ENCODE peak calls at places on chromosomes 7 and 10, in nine cellular contexts. Z is H1; V is CD4-positive, CD25-positive, alpha-beta regulatory T cell; E is heart left ventricle; Y is kidney; C is Peyer's patch; I is tibial nerve; R is neuronal stem cell; N is lung. M is an unnamed sample.

GRCh38 chr7:43791665-43792064 is 33.2 kb downstream of the BLVRA start:
- DNase-seq in Z (no peak), V (no peak), E (no peak), Y (no peak), C (no peak), I (no peak), R (no peak), N (no peak), M (no peak)

GRCh38 chr10:80425901-80426300 is 17.6 kb downstream of the PRXL2A start:
- DNase-seq in Z (no peak), V (no peak), E (no peak), Y (no peak), C (no peak), I (no peak), R (no peak), N (no peak), M (no peak)

GRCh38 chr10:43922335-43923280 is 273.9 kb upstream of the ZNF32 start:
- DNase-seq in Z (no peak), V (no peak), E (no peak), Y (no peak), C (no peak), I (no peak), R (no peak), N (peak; percentile 14), M (no peak)

GRCh38 chr7:5420841-5421625 is 2.6 kb downstream of the TNRC18 start:
- DNase-seq in Z (no peak), V (no peak), E (peak; percentile 36), Y (peak; percentile 71), C (peak; percentile 54), I (no peak), R (no peak), N (peak; percentile 33), M (no peak)

GRCh38 chr7:63867127-63867526 is 131.5 kb upstream of the ZNF722 start:
- DNase-seq in Z (no peak), V (no peak), E (no peak), Y (no peak), C (no peak), I (no peak), R (no peak), N (no peak), M (no peak)

GRCh38 chr10:119654540-119654939 is 3.4 kb downstream of the BAG3 start:
- DNase-seq in Z (no peak), V (no peak), E (peak; percentile 66), Y (peak; percentile 81), C (no peak), I (no peak), R (no peak), N (peak; percentile 79), M (no peak)

GRCh38 chr7:75776295-75776971 is 4.4 kb upstream of the CCL26 start:
- DNase-seq in Z (no peak), V (no peak), E (no peak), Y (no peak), C (no peak), I (no peak), R (no peak), N (no peak), M (no peak)

GRCh38 chr10:22977751-22978150 is 49.9 kb downstream of the ARMC3 start:
- DNase-seq in Z (no peak), V (no peak), E (no peak), Y (no peak), C (no peak), I (no peak), R (no peak), N (no peak), M (no peak)

GRCh38 chr7:101129603-101130117 is 2.8 kb downstream of the SERPINE1 start:
- DNase-seq in Z (no peak), V (no peak), E (no peak), Y (no peak), C (no peak), I (no peak), R (no peak), N (no peak), M (no peak)

GRCh38 chr7:101128040-101128834 is 1.3 kb downstream of the SERPINE1 start:
- DNase-seq in Z (no peak), V (no peak), E (no peak), Y (no peak), C (no peak), I (no peak), R (no peak), N (no peak), M (no peak)

GRCh38 chr7:101126651-101127459 is at the start of gene SERPINE1:
- DNase-seq in Z (no peak), V (no peak), E (peak; percentile 96), Y (peak; percentile 97), C (peak; percentile 86), I (peak; percentile 80), R (no peak), N (peak; percentile 80), M (peak; percentile 16)

GRCh38 chr7:101125989-101126650 is 784 bp upstream of the SERPINE1 start:
- DNase-seq in Z (no peak), V (no peak), E (peak; percentile 88), Y (peak; percentile 90), C (peak; percentile 70), I (peak; percentile 47), R (no peak), N (peak; percentile 44), M (no peak)

DNA sequence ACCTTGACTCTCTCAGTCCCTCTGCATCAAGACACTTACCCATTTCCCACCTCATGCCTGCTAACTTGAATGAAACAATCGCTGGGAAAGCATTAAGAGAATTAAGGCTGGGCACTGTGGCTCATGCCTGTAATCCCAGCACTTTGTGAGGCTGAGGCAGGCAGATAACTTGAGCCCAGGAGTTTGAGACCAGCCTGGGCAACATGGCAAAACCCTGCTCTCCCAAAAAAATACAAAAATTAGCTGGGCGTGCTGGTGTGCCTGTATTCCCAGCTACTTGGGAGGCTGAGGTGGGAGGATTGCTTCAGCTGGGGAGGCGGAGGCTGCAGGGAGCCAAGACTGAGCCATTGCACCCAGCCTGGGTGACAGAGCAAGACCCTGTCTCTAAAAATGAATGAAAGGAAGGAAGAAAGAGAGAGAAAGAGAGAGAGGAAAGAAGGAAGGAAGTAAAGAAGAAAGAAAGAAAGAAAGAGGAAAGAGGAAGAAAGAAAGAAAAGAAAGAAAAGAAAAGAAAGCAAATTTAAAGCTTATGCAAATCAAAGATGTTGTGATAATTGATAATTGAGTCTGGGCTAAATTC is 646 bp downstream of the SERPINE1 start:
- DNase-seq in Z (no peak), V (no peak), E (no peak), Y (no peak), C (no peak), I (no peak), R (no peak), N (no peak), M (no peak)
- H3K4me3 ChIP-seq in Z (peak overlapping the region; percentile 34), V (no peak overlapping the region), E (peak overlapping the region; percentile 54), Y (peak overlapping the region; percentile 59), C (peak overlapping the region; percentile 40), I (peak overlapping the region; percentile 33), R (peak overlapping the region; percentile 33), N (peak overlapping the region; percentile 50), M (no peak overlapping the region)

GRCh38 chr7:154960063-154960790 is 42.7 kb downstream of the PAXIP1 start:
- DNase-seq in Z (no peak), V (no peak), E (no peak), Y (no peak), C (no peak), I (no peak), R (no peak), N (no peak), M (no peak)

GRCh38 chr7:154968336-154969001 is 34.5 kb downstream of the PAXIP1 start:
- DNase-seq in Z (no peak), V (no peak), E (no peak), Y (no peak), C (no peak), I (no peak), R (no peak), N (no peak), M (no peak)

GRCh38 chr7:154967581-154967980 is 35.3 kb downstream of the PAXIP1 start:
- DNase-seq in Z (no peak), V (no peak), E (no peak), Y (no peak), C (no peak), I (no peak), R (no peak), N (no peak), M (no peak)

GRCh38 chr7:154965014-154965413 is 37.9 kb downstream of the PAXIP1 start:
- DNase-seq in Z (no peak), V (no peak), E (no peak), Y (no peak), C (no peak), I (no peak), R (no peak), N (no peak), M (no peak)
- H3K36me3 ChIP-seq in Z (peaks cover 24% of the 10 kb centered on the region), V (peaks cover 71% of the 10 kb centered on the region), E (peaks cover 100% of the 10 kb centered on the region), Y (peaks cover 56% of the 10 kb centered on the region), C (peaks cover 83% of the 10 kb centered on the region), I (no peaks in the 10 kb centered on the region), R (peaks cover 40% of the 10 kb centered on the region), N (peaks cover 32% of the 10 kb centered on the region), M (peaks cover 28% of the 10 kb centered on the region)

GRCh38 chr7:157964016-157964415 is 623.6 kb downstream of the PTPRN2 start:
- DNase-seq in Z (no peak), V (no peak), E (no peak), Y (peak; percentile 19), C (no peak), I (no peak), R (no peak), N (no peak), M (no peak)

GRCh38 chr7:157963526-157963925 is 624.1 kb downstream of the PTPRN2 start:
- DNase-seq in Z (no peak), V (no peak), E (no peak), Y (peak; percentile 44), C (no peak), I (no peak), R (no peak), N (no peak), M (no peak)

GRCh38 chr7:157964521-157964920 is 623.1 kb downstream of the PTPRN2 start:
- DNase-seq in Z (no peak), V (no peak), E (no peak), Y (peak; percentile 27), C (no peak), I (no peak), R (no peak), N (no peak), M (no peak)

GRCh38 chr7:157962458-157963306 is 624.9 kb downstream of the PTPRN2 start:
- DNase-seq in Z (no peak), V (no peak), E (no peak), Y (peak; percentile 60), C (no peak), I (no peak), R (no peak), N (no peak), M (no peak)

DNA sequence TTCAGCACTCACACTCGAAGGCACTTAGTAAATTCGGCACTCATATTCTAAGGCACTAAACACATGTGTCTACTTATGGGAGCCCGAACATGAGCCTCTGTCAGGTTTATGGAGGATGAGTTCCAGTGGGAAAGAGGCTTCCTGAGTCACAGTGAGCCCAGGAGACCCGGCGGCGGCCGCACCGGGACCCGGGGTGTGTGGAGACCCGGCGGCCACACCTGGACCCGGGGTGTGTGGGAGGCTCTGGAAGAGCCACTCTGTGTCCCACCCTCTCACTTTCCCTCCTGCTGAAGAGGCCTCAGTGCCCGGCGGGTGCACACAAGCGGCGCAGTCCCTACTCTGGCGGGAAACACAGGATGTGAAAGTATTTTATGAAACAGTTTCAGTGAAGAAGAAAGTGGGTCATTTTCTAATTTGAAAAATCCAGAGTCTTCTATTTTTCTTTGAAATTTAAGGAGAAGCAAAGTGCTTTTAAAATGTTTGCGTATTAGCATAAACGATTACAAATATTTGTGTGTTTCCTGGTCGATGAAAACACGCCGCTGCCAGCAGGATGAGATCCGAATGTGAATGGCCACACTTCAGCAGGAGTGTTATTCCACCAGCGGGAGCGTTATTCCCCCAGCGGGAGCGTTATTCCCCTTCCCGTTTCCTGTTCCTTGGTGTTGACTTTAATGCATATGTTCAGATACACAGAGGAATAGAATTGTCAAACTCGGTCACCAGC is 625.1 kb downstream of the DNAJB6 start:
- DNase-seq in Z (no peak), V (no peak), E (no peak), Y (peak; percentile 29), C (no peak), I (no peak), R (no peak), N (no peak), M (no peak)
- H3K9me3 ChIP-seq in Z (no peaks in the 10 kb centered on the region), V (no peaks in the 10 kb centered on the region), E (no peaks in the 10 kb centered on the region), Y (peaks cover 2% of the 10 kb centered on the region), C (no peaks in the 10 kb centered on the region), I (no peaks in the 10 kb centered on the region), R (peaks cover 4% of the 10 kb centered on the region), N (peaks cover 8% of the 10 kb centered on the region), M (no peaks in the 10 kb centered on the region)

GRCh38 chr10:283916-284356 is 148.7 kb downstream of the ZMYND11 start:
- DNase-seq in Z (no peak), V (no peak), E (no peak), Y (no peak), C (peak; percentile 64), I (no peak), R (no peak), N (no peak), M (no peak)
- H3K4me3 ChIP-seq in Z (no peak overlapping the region), V (peak overlapping the region; percentile 43), E (no peak overlapping the region), Y (no peak overlapping the region), C (no peak overlapping the region), I (no peak overlapping the region), R (no peak overlapping the region), N (no peak overlapping the region), M (no peak overlapping the region)

M was measured in effector memory CD4-positive, alpha-beta T cell.